ENCODE peak calls at places on chromosomes 1 and 21, in ten cellular contexts. T is left ventricle myocardium inferior; C is ovary; V is breast epithelium; P is cardiac fibroblast; E is small intestine; S is CD8-positive, alpha-beta memory T cell; L is A549; G is GM23248; R is OCI-LY7. I is an unnamed sample.

GRCh38 chr1:172003766-172004530 is 162.7 kb downstream of the DNM3 start:
- DNase-seq in P (no peak), E (no peak), C (no peak), V (no peak), G (no peak), L (no peak), S (no peak), R (no peak), T (no peak), I (no peak)

GRCh38 chr1:214473392-214473791 is 78.0 kb downstream of the PTPN14 start:
- DNase-seq in P (peak; percentile 85), S (no peak), T (no peak), V (no peak), L (peak; percentile 41), E (no peak), R (no peak), G (peak; percentile 86), C (no peak), I (no peak)

GRCh38 chr1:27233677-27234053 is 767 bp upstream of the WDTC1 start:
- DNase-seq in P (no peak), E (no peak), C (no peak), T (no peak), R (no peak), G (no peak), S (peak; percentile 40), V (no peak), L (no peak), I (no peak)

GRCh38 chr21:23218667-23219066 is 2220.5 kb downstream of the NCAM2 start:
- DNase-seq in L (no peak), E (no peak), S (no peak), T (no peak), G (no peak), P (peak; percentile 8), R (no peak), V (no peak), C (no peak), I (no peak)

GRCh38 chr1:208851376-208851775 is 607.2 kb upstream of the PLXNA2 start:
- DNase-seq in C (no peak), P (no peak), R (no peak), G (no peak), S (no peak), V (no peak), T (no peak), E (no peak), L (no peak), I (no peak)

GRCh38 chr1:217067642-217068041 is 344.4 kb upstream of the ESRRG start:
- DNase-seq in C (no peak), P (no peak), S (no peak), V (no peak), G (no peak), L (no peak), E (no peak), T (no peak), R (no peak), I (no peak)

GRCh38 chr1:223747838-223748335 is 35.5 kb downstream of the CAPN2 start:
- DNase-seq in C (peak; percentile 80), E (peak; percentile 50), P (peak; percentile 81), G (peak; percentile 48), S (no peak), R (no peak), T (no peak), V (no peak), L (peak; percentile 61), I (no peak)

GRCh38 chr1:76998582-76999189 is 131.4 kb downstream of the ST6GALNAC5 start:
- DNase-seq in G (peak; percentile 91), E (no peak), L (peak; percentile 36), R (no peak), S (no peak), P (peak; percentile 45), V (no peak), C (no peak), T (no peak), I (no peak)

GRCh38 chr21:25563399-25564116 is 43.7 kb downstream of the MRPL39 start:
- DNase-seq in E (peak; percentile 19), P (peak; percentile 33), C (no peak), R (no peak), L (no peak), T (no peak), G (peak; percentile 7), V (no peak), S (peak; percentile 45), I (no peak)

GRCh38 chr21:38660333-38661295 is 145.1 kb upstream of the ETS2 start:
- DNase-seq in C (peak; percentile 64), V (no peak), P (no peak), T (peak; percentile 20), S (no peak), G (peak; percentile 48), E (no peak), L (no peak), R (no peak), I (peak; percentile 23)

GRCh38 chr21:38661296-38662223 is 144.2 kb upstream of the ETS2 start:
- DNase-seq in S (no peak), E (peak; percentile 30), T (peak; percentile 20), C (peak; percentile 47), P (peak; percentile 28), V (no peak), G (peak; percentile 72), R (no peak), L (peak; percentile 4), I (peak; percentile 14)

GRCh38 chr21:38663282-38663681 is 142.4 kb upstream of the ETS2 start:
- DNase-seq in T (no peak), E (no peak), R (no peak), C (no peak), V (no peak), L (no peak), P (no peak), G (no peak), S (no peak), I (no peak)

GRCh38 chr21:38662224-38662568 is 143.5 kb upstream of the ETS2 start:
- DNase-seq in L (no peak), T (no peak), S (no peak), E (no peak), G (no peak), P (no peak), V (no peak), R (no peak), C (no peak), I (no peak)

GRCh38 chr21:38659936-38660332 is 145.8 kb upstream of the ETS2 start:
- DNase-seq in C (no peak), T (no peak), P (no peak), E (no peak), G (no peak), V (no peak), L (no peak), R (no peak), S (no peak), I (no peak)
- H3K4me3 ChIP-seq in C (peak overlapping the region; percentile 44), T (peak overlapping the region; percentile 68), P (no peak overlapping the region), E (no peak overlapping the region), G (peak overlapping the region; percentile 73), V (no peak overlapping the region), L (no peak overlapping the region), R (no peak overlapping the region), S (no peak overlapping the region), I (no peak overlapping the region)

GRCh38 chr1:8962812-8963669 is 17.4 kb downstream of the CA6 start:
- DNase-seq in G (peak; percentile 75), S (no peak), R (peak; percentile 85), T (peak; percentile 20), V (no peak), C (no peak), E (peak; percentile 75), P (peak; percentile 52), L (peak; percentile 74), I (no peak)
- H3K4me3 ChIP-seq in G (no peak overlapping the region), S (peak overlapping the region; percentile 10), R (no peak overlapping the region), T (no peak overlapping the region), V (no peak overlapping the region), C (no peak overlapping the region), E (no peak overlapping the region), P (no peak overlapping the region), L (no peak overlapping the region), I (no peak overlapping the region)

GRCh38 chr1:156121441-156121840 is 6.9 kb downstream of the LMNA start:
- DNase-seq in P (no peak), T (no peak), G (peak; percentile 35), S (no peak), R (no peak), C (no peak), V (no peak), L (no peak), E (no peak), I (no peak)

GRCh38 chr1:156124557-156125483 is 10.3 kb downstream of the LMNA start:
- DNase-seq in E (peak; percentile 88), G (peak; percentile 79), S (peak; percentile 55), C (no peak), R (no peak), L (peak; percentile 85), V (no peak), P (peak; percentile 67), T (no peak), I (no peak)

GRCh38 chr1:156122519-156123355 is 8.2 kb downstream of the LMNA start:
- DNase-seq in E (peak; percentile 72), P (peak; percentile 94), S (no peak), C (peak; percentile 91), V (peak; percentile 86), G (peak; percentile 89), R (no peak), L (peak; percentile 87), T (peak; percentile 85), I (peak; percentile 84)

GRCh38 chr1:156122086-156122485 is 7.6 kb downstream of the LMNA start:
- DNase-seq in V (no peak), C (no peak), T (no peak), S (no peak), E (no peak), P (no peak), R (no peak), G (peak; percentile 51), L (no peak), I (no peak)

GRCh38 chr1:156123356-156124196 is 9.1 kb downstream of the LMNA start:
- DNase-seq in E (peak; percentile 96), S (peak; percentile 54), R (no peak), L (peak; percentile 95), C (peak; percentile 97), G (peak; percentile 96), V (peak; percentile 96), P (peak; percentile 99), T (peak; percentile 96), I (peak; percentile 96)
- H3K4me3 ChIP-seq in E (no peak overlapping the region), S (no peak overlapping the region), R (no peak overlapping the region), L (peak overlapping the region; percentile 28), C (peak overlapping the region; percentile 38), G (peak overlapping the region; percentile 100), V (peak overlapping the region; percentile 98), P (peak overlapping the region; percentile 45), T (peak overlapping the region; percentile 100), I (peak overlapping the region; percentile 18)

GRCh38 chr1:192814805-192815204 is 6.0 kb downstream of the RGS2 start:
- DNase-seq in V (no peak), T (no peak), S (no peak), G (no peak), R (no peak), E (no peak), L (no peak), P (no peak), C (no peak), I (no peak)

GRCh38 chr1:192812420-192813209 is 3.8 kb downstream of the RGS2 start:
- DNase-seq in L (no peak), T (no peak), S (no peak), C (no peak), V (no peak), P (peak; percentile 43), G (no peak), E (no peak), R (no peak), I (no peak)

GRCh38 chr1:192811594-192812239 is 2.9 kb downstream of the RGS2 start:
- DNase-seq in C (no peak), G (no peak), S (no peak), P (peak; percentile 30), L (no peak), V (no peak), R (no peak), T (no peak), E (peak; percentile 63), I (no peak)

GRCh38 chr1:192821296-192821695 is 12.5 kb downstream of the RGS2 start:
- DNase-seq in C (no peak), E (no peak), L (no peak), V (no peak), T (no peak), R (no peak), S (no peak), G (no peak), P (no peak), I (no peak)

GRCh38 chr1:192817202-192817601 is 8.4 kb downstream of the RGS2 start:
- DNase-seq in E (no peak), T (no peak), P (no peak), G (no peak), S (no peak), R (no peak), V (no peak), C (no peak), L (no peak), I (no peak)
- H3K4me3 ChIP-seq in E (no peak overlapping the region), T (no peak overlapping the region), P (no peak overlapping the region), G (no peak overlapping the region), S (no peak overlapping the region), R (no peak overlapping the region), V (no peak overlapping the region), C (no peak overlapping the region), L (no peak overlapping the region), I (no peak overlapping the region)

I was measured in heart right ventricle.